ENCODE peak calls at places on chromosome 13, in four cellular contexts. Y, W, P and I are unnamed samples.

GRCh38 chr13:39446865-39447264 is 156.1 kb downstream of the LHFPL6 start:
- DNase-seq in Y (no peak), P (no peak), W (no peak), I (no peak)

GRCh38 chr13:75717525-75717924 is 81.4 kb downstream of the LMO7 start:
- DNase-seq in Y (no peak), W (no peak), P (no peak), I (no peak)

GRCh38 chr13:30395192-30396158 is 26.8 kb upstream of the UBE2L5 start:
- DNase-seq in W (peak; percentile 29), P (peak; percentile 60), Y (peak; percentile 67), I (peak; percentile 48)

GRCh38 chr13:22915442-22916082 is 265.2 kb upstream of the SGCG start:
- DNase-seq in P (no peak), W (peak; percentile 22), Y (peak; percentile 55), I (peak; percentile 78)

GRCh38 chr13:107203146-107203847 is 635.4 kb upstream of the ARGLU1 start:
- DNase-seq in W (peak; percentile 6), P (no peak), Y (peak; percentile 38), I (peak; percentile 43)

GRCh38 chr13:40508767-40509342 is 157.6 kb downstream of the FOXO1 start:
- DNase-seq in Y (no peak), P (no peak), W (no peak), I (no peak)

GRCh38 chr13:42996584-42996983 is 4.5 kb upstream of the EPSTI1 start:
- DNase-seq in P (no peak), W (no peak), Y (no peak), I (no peak)

GRCh38 chr13:52599853-52600603 is 42.2 kb upstream of the HNRNPA1L2 start:
- DNase-seq in W (no peak), Y (peak; percentile 85), P (no peak), I (peak; percentile 69)

GRCh38 chr13:90201676-90202425 is 1145.6 kb upstream of the MIR17HG start:
- DNase-seq in W (no peak), P (no peak), Y (no peak), I (no peak)

GRCh38 chr13:109436055-109436622 is 350.2 kb downstream of the IRS2 start:
- DNase-seq in P (no peak), Y (no peak), W (no peak), I (no peak)

GRCh38 chr13:99419591-99420243 is 81.6 kb upstream of the TM9SF2 start:
- DNase-seq in Y (no peak), W (no peak), P (no peak), I (no peak)

GRCh38 chr13:27559714-27560113 is 60.6 kb downstream of the LNX2 start:
- DNase-seq in W (no peak), P (peak; percentile 1), Y (no peak), I (no peak)

GRCh38 chr13:31200636-31200970 is 828 bp downstream of the B3GLCT start:
- DNase-seq in W (no peak), P (no peak), Y (no peak), I (peak; percentile 42)

GRCh38 chr13:113631341-113632095 is 26.5 kb downstream of the ATP4B start:
- DNase-seq in W (no peak), Y (no peak), P (no peak), I (no peak)

GRCh38 chr13:21360463-21360862 is 98.6 kb downstream of the ZDHHC20 start:
- DNase-seq in W (no peak), Y (no peak), P (no peak), I (no peak)

GRCh38 chr13:114106991-114107685 is 25.3 kb downstream of the RASA3 start:
- DNase-seq in W (no peak), P (no peak), Y (no peak), I (peak; percentile 9)

GRCh38 chr13:28056970-28057712 is 43.2 kb downstream of the FLT3 start:
- DNase-seq in P (no peak), Y (no peak), W (no peak), I (no peak)

GRCh38 chr13:99580500-99581268 is 79.4 kb downstream of the TM9SF2 start:
- DNase-seq in Y (no peak), P (no peak), W (no peak), I (no peak)

GRCh38 chr13:89925107-89925506 is 1422.4 kb upstream of the MIR17HG start:
- DNase-seq in P (no peak), Y (peak; percentile 37), W (no peak), I (peak; percentile 28)

GRCh38 chr13:25561842-25562241 is 190.1 kb downstream of the ATP8A2 start:
- DNase-seq in P (no peak), Y (no peak), W (no peak), I (no peak)

GRCh38 chr13:49113526-49114286 is 106.4 kb upstream of the MLNR start:
- DNase-seq in W (no peak), Y (no peak), P (no peak), I (no peak)

GRCh38 chr13:99007414-99007986 is 29.6 kb upstream of the DOCK9 start:
- DNase-seq in Y (no peak), W (no peak), P (no peak), I (no peak)

GRCh38 chr13:46288570-46289259 is 77.0 kb downstream of the LRRC63 start:
- DNase-seq in P (peak; percentile 19), W (peak; percentile 39), Y (peak; percentile 39), I (no peak)

GRCh38 chr13:40271511-40271910 is 394.9 kb downstream of the FOXO1 start:
- DNase-seq in P (no peak), Y (no peak), W (no peak), I (peak; percentile 12)

GRCh38 chr13:27381601-27382000 is 42.8 kb upstream of the GTF3A start:
- DNase-seq in Y (no peak), W (no peak), P (no peak), I (no peak)

GRCh38 chr13:109157275-109157674 is 527.9 kb downstream of the MYO16 start:
- DNase-seq in W (no peak), Y (no peak), P (no peak), I (peak; percentile 28)

GRCh38 chr13:42333613-42334328 is 61.8 kb downstream of the AKAP11 start:
- DNase-seq in W (no peak), Y (no peak), P (no peak), I (no peak)

GRCh38 chr13:111335263-111335662 is 14.8 kb downstream of the TEX29 start:
- DNase-seq in Y (no peak), W (no peak), P (no peak), I (no peak)
- TF ChIP-seq USF1 in Y (no peak), W (no peak), P (no peak), I (no peak)

DNA sequence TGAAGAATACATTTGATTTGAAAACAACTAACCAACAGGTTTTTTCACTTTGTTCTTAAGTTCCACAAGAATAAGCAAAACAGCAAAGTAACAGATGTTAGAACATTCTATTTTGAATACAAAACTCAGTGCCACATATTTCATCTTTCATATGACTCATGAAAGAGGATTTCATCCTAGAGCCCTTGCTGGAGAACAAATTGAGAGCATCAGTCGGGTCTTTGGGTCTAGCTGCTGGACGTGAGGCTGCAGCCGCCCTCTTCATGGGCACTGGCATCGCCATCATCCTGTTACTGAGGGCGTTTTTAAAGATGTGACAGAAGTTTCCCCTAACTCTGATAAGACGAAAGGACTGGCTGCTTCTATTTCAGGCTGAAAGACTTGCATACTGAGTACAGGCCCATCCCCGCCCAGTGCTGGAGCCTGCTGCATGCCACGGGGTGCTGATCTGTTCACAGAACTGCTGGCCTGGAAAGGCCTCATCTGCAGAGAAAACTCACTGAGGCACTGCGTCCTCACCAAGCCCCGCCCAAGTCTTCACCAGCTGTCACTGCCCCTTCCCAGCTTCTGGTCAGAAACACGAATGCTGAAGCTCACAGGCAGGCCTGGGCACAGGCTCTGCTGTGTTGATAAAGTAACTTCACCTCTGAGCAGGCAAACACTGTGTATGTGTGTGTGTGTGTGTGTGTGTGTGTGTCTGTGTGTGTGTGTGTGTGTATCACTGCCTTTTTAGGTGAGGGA is 101.4 kb downstream of the TUBGCP3 start:
- DNase-seq in P (no peak), Y (no peak), W (no peak), I (no peak)
- TF ChIP-seq USF1 in P (no peak), Y (no peak), W (no peak), I (no peak)

GRCh38 chr13:35936579-35936978 is 194.6 kb downstream of the DCLK1 start:
- DNase-seq in Y (no peak), P (no peak), W (no peak), I (no peak)
- TF ChIP-seq USF1 in Y (no peak), P (no peak), W (no peak), I (no peak)

GRCh38 chr13:80227645-80228044 is 113.3 kb downstream of the SPRY2 start:
- DNase-seq in W (no peak), P (no peak), Y (no peak), I (no peak)

GRCh38 chr13:80226645-80227044 is 114.3 kb downstream of the SPRY2 start:
- DNase-seq in Y (no peak), P (no peak), W (no peak), I (no peak)

GRCh38 chr13:80224468-80224867 is 116.5 kb downstream of the SPRY2 start:
- DNase-seq in W (no peak), Y (no peak), P (no peak), I (no peak)
- TF ChIP-seq USF1 in W (no peak), Y (no peak), P (no peak), I (no peak)

DNA sequence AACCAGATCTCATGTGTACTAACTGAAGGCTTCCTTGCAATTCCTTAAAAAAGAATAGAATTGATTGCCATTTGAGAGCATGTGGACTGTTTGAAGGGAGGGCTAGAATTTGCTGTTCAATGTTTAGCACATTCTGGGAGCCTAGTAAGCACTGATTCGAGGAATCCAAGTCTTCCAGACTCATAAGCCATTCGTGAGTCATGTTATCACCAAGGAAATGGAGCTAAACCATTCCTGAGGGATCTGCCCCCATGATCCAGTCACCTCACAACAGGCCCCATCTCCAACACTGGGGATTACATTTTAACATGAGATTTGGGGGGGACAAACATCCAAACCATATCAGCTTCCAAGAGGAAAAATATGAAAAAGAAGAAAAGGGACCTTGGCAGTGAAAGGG is 276.4 kb downstream of the KCNRG start:
- DNase-seq in Y (no peak), P (no peak), W (no peak), I (no peak)
- TF ChIP-seq USF1 in Y (no peak), P (no peak), W (no peak), I (no peak)

DNA sequence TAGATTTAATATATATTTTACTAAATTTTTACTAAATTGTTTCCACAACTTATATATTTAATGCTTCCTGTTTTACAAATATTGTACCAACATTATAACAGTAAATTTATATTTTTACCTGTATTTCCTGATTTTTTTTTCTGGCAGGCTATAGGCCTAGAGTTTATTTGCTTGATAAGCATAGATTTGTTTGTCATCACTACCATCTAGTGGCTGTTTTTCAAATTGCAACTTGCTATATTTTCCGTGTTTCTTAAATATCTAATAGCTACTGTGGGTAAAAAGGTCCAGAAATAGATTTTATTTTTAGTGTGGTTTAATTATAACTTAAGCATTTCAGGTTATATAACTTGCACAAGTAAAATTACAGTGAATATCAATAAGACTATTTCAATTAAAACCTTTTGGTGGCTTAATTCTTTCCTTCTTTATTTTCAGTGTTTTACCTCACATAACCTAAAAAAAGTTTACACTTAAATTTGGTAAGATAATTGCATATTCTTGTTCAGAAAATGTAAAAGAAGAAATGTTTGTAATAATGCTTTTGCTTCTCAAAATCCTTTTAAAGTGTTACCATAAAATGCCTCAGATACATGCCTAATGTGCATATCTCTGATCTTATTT is 60.6 kb downstream of the NDFIP2 start:
- DNase-seq in P (peak; percentile 49), Y (peak; percentile 21), W (peak; percentile 20), I (no peak)
- TF ChIP-seq USF1 in P (no peak), Y (no peak), W (no peak), I (no peak)

GRCh38 chr13:86684402-86684801 is 885.2 kb upstream of the SLITRK6 start:
- DNase-seq in Y (no peak), W (no peak), P (no peak), I (no peak)

GRCh38 chr13:86681223-86681622 is 882.0 kb upstream of the SLITRK6 start:
- DNase-seq in Y (no peak), P (no peak), W (no peak), I (no peak)
- TF ChIP-seq USF1 in Y (no peak), P (no peak), W (no peak), I (no peak)